ENCODE peak calls at places on chromosome 22, in eight cellular contexts. D is fibroblast of the aortic adventitia; R is H4; W is activated CD4-positive, alpha-beta T cell treated with anti-CD3 and anti-CD28 coated beads for 24 hours; S is GM03348; H is right atrium auricular region; L is cardiac fibroblast; C is D721Med. A is an unnamed sample.

GRCh38 chr22:43824724-43825485 is 12.8 kb upstream of the EFCAB6 start:
- DNase-seq in D (no peak), R (no peak), W (no peak), S (peak; percentile 1), H (no peak), L (no peak), C (no peak), A (no peak)

GRCh38 chr22:25598609-25599008 is 34.1 kb downstream of the GRK3 start:
- DNase-seq in D (no peak), R (no peak), W (no peak), S (no peak), H (no peak), L (no peak), C (no peak), A (no peak)

GRCh38 chr22:35288116-35288515 is 11.6 kb upstream of the TOM1 start:
- DNase-seq in D (no peak), R (no peak), W (no peak), S (no peak), H (no peak), L (no peak), C (no peak), A (no peak)

GRCh38 chr22:24421428-24421931 is 5.9 kb upstream of the ADORA2A start:
- DNase-seq in D (no peak), R (no peak), W (no peak), S (no peak), H (no peak), L (no peak), C (no peak), A (peak; percentile 10)

GRCh38 chr22:50183141-50183971 is 2.4 kb upstream of the TRABD start:
- DNase-seq in D (no peak), R (no peak), W (no peak), S (no peak), H (no peak), L (no peak), C (no peak), A (no peak)

GRCh38 chr22:39292561-39293074 is 26.8 kb downstream of the RPL3 start:
- DNase-seq in D (peak; percentile 93), R (peak; percentile 89), W (no peak), S (peak; percentile 95), H (peak; percentile 96), L (peak; percentile 97), C (no peak), A (no peak)

GRCh38 chr22:48827904-48828555 is 999.6 kb downstream of the BRD1 start:
- DNase-seq in D (no peak), R (no peak), W (no peak), S (no peak), H (no peak), L (no peak), C (no peak), A (no peak)

GRCh38 chr22:28911279-28911640 is 27.9 kb downstream of the ZNRF3 start:
- DNase-seq in D (no peak), R (no peak), W (no peak), S (no peak), H (no peak), L (peak; percentile 10), C (no peak), A (no peak)

GRCh38 chr22:49825436-49825835 is 2.2 kb downstream of the BRD1 start:
- DNase-seq in D (peak; percentile 48), R (no peak), W (no peak), S (peak; percentile 62), H (no peak), L (peak; percentile 21), C (no peak), A (no peak)

GRCh38 chr22:42743501-42743991 is 22.9 kb upstream of the A4GALT start:
- DNase-seq in D (peak; percentile 99), R (peak; percentile 64), W (no peak), S (peak; percentile 94), H (peak; percentile 89), L (peak; percentile 99), C (no peak), A (no peak)

GRCh38 chr22:36350751-36351594 is 36.8 kb downstream of the MYH9 start:
- DNase-seq in D (no peak), R (peak; percentile 80), W (no peak), S (no peak), H (no peak), L (no peak), C (no peak), A (no peak)